ENCODE peak calls at places on chromosomes 5 and 9, in five cellular contexts. One of them, this sample, is unnamed.

GRCh38 chr5:82885657-82886389 is 191.4 kb downstream of the TMEM167A start:
- DNase-seq in bronchial epithelial cell: peak; percentile 12
- DNase-seq in Calu3: peak; percentile 46
- DNase-seq in IMR-90: peak; percentile 20
- DNase-seq in mesenteric fat pad: no peak
- DNase-seq in this sample: no peak

GRCh38 chr9:112186695-112187094 is 11.6 kb upstream of the SUSD1 start:
- DNase-seq in mesenteric fat pad: no peak
- DNase-seq in IMR-90: no peak
- DNase-seq in Calu3: no peak
- DNase-seq in bronchial epithelial cell: peak; percentile 91
- DNase-seq in this sample: no peak

GRCh38 chr5:1847611-1848010 is 35.1 kb downstream of the IRX4 start:
- DNase-seq in IMR-90: no peak
- DNase-seq in bronchial epithelial cell: no peak
- DNase-seq in Calu3: no peak
- DNase-seq in mesenteric fat pad: no peak
- DNase-seq in this sample: no peak

GRCh38 chr5:163456029-163456589 is 3.8 kb downstream of the NUDCD2 start:
- DNase-seq in IMR-90: no peak
- DNase-seq in Calu3: no peak
- DNase-seq in bronchial epithelial cell: no peak
- DNase-seq in mesenteric fat pad: no peak
- DNase-seq in this sample: no peak

GRCh38 chr9:138049779-138050471 is 172.3 kb downstream of the CACNA1B start:
- DNase-seq in mesenteric fat pad: peak; percentile 82
- DNase-seq in bronchial epithelial cell: no peak
- DNase-seq in IMR-90: no peak
- DNase-seq in Calu3: no peak
- DNase-seq in this sample: no peak

GRCh38 chr5:56476487-56476856 is 243.3 kb upstream of the ANKRD55 start:
- DNase-seq in IMR-90: no peak
- DNase-seq in mesenteric fat pad: no peak
- DNase-seq in Calu3: no peak
- DNase-seq in bronchial epithelial cell: no peak
- DNase-seq in this sample: no peak

GRCh38 chr9:4108708-4109444 is 191.0 kb downstream of the GLIS3 start:
- DNase-seq in Calu3: no peak
- DNase-seq in mesenteric fat pad: no peak
- DNase-seq in IMR-90: no peak
- DNase-seq in bronchial epithelial cell: no peak
- DNase-seq in this sample: no peak

GRCh38 chr5:668299-668995 is 24.7 kb downstream of the TPPP start:
- DNase-seq in mesenteric fat pad: no peak
- DNase-seq in IMR-90: no peak
- DNase-seq in bronchial epithelial cell: no peak
- DNase-seq in Calu3: no peak
- DNase-seq in this sample: no peak

GRCh38 chr5:59746261-59746765 is 147.2 kb downstream of the PDE4D start:
- DNase-seq in mesenteric fat pad: no peak
- DNase-seq in IMR-90: peak; percentile 6
- DNase-seq in bronchial epithelial cell: peak; percentile 85
- DNase-seq in Calu3: no peak
- DNase-seq in this sample: peak; percentile 62

GRCh38 chr5:178271231-178271630 is 38.6 kb upstream of the PHYKPL start:
- DNase-seq in IMR-90: no peak
- DNase-seq in mesenteric fat pad: no peak
- DNase-seq in bronchial epithelial cell: no peak
- DNase-seq in Calu3: no peak
- DNase-seq in this sample: no peak

GRCh38 chr5:141870871-141871270 is 7.3 kb downstream of the PCDH1 start:
- DNase-seq in mesenteric fat pad: peak; percentile 82
- DNase-seq in Calu3: peak; percentile 60
- DNase-seq in bronchial epithelial cell: peak; percentile 72
- DNase-seq in IMR-90: no peak
- DNase-seq in this sample: no peak

GRCh38 chr9:124886866-124887492 is 25.0 kb downstream of the ARPC5L start:
- DNase-seq in bronchial epithelial cell: no peak
- DNase-seq in IMR-90: no peak
- DNase-seq in mesenteric fat pad: no peak
- DNase-seq in Calu3: no peak
- DNase-seq in this sample: no peak

GRCh38 chr9:4443439-4443838 is 46.8 kb upstream of the SLC1A1 start:
- DNase-seq in IMR-90: no peak
- DNase-seq in bronchial epithelial cell: no peak
- DNase-seq in mesenteric fat pad: no peak
- DNase-seq in Calu3: no peak
- DNase-seq in this sample: no peak

GRCh38 chr5:150322202-150322601 is 19.5 kb upstream of the ARSI start:
- DNase-seq in mesenteric fat pad: no peak
- DNase-seq in bronchial epithelial cell: peak; percentile 96
- DNase-seq in IMR-90: peak; percentile 87
- DNase-seq in Calu3: peak; percentile 56
- DNase-seq in this sample: peak; percentile 85

GRCh38 chr9:127661342-127661741 is 45.4 kb upstream of the CFAP157 start:
- DNase-seq in IMR-90: no peak
- DNase-seq in mesenteric fat pad: peak; percentile 51
- DNase-seq in Calu3: no peak
- DNase-seq in bronchial epithelial cell: no peak
- DNase-seq in this sample: no peak

GRCh38 chr9:79817469-79818004 is 245.8 kb downstream of the TLE4 start:
- DNase-seq in bronchial epithelial cell: no peak
- DNase-seq in IMR-90: no peak
- DNase-seq in Calu3: no peak
- DNase-seq in mesenteric fat pad: no peak
- DNase-seq in this sample: no peak

GRCh38 chr5:56039985-56040384 is 45.2 kb upstream of the IL6ST start:
- DNase-seq in bronchial epithelial cell: peak; percentile 12
- DNase-seq in IMR-90: peak; percentile 51
- DNase-seq in mesenteric fat pad: no peak
- DNase-seq in Calu3: no peak
- DNase-seq in this sample: no peak

GRCh38 chr9:36137392-36138004 is 965 bp downstream of the GLIPR2 start:
- DNase-seq in Calu3: no peak
- DNase-seq in mesenteric fat pad: peak; percentile 87
- DNase-seq in IMR-90: peak; percentile 38
- DNase-seq in bronchial epithelial cell: no peak
- DNase-seq in this sample: peak; percentile 13

GRCh38 chr5:135372654-135373381 is 26.2 kb downstream of the MACROH2A1 start:
- DNase-seq in IMR-90: no peak
- DNase-seq in mesenteric fat pad: no peak
- DNase-seq in Calu3: no peak
- DNase-seq in bronchial epithelial cell: no peak
- DNase-seq in this sample: no peak

GRCh38 chr5:6540111-6540830 is 91.6 kb downstream of the UBE2QL1 start:
- DNase-seq in bronchial epithelial cell: no peak
- DNase-seq in mesenteric fat pad: no peak
- DNase-seq in Calu3: no peak
- DNase-seq in IMR-90: peak; percentile 56
- DNase-seq in this sample: peak; percentile 8

GRCh38 chr9:130940693-130941576 is 1.9 kb upstream of the FIBCD1 start:
- DNase-seq in IMR-90: peak; percentile 15
- DNase-seq in bronchial epithelial cell: peak; percentile 83
- DNase-seq in Calu3: peak; percentile 90
- DNase-seq in mesenteric fat pad: no peak
- DNase-seq in this sample: no peak

GRCh38 chr9:71910602-71911060 is 362 bp downstream of the ABHD17B start:
- DNase-seq in Calu3: no peak
- DNase-seq in mesenteric fat pad: no peak
- DNase-seq in bronchial epithelial cell: no peak
- DNase-seq in IMR-90: no peak
- DNase-seq in this sample: no peak

GRCh38 chr9:4272141-4272540 is 27.7 kb downstream of the GLIS3 start:
- DNase-seq in IMR-90: no peak
- DNase-seq in bronchial epithelial cell: no peak
- DNase-seq in Calu3: no peak
- DNase-seq in mesenteric fat pad: no peak
- DNase-seq in this sample: no peak

GRCh38 chr9:124014355-124015026 is 2.9 kb downstream of the LHX2 start:
- DNase-seq in Calu3: no peak
- DNase-seq in IMR-90: no peak
- DNase-seq in bronchial epithelial cell: no peak
- DNase-seq in mesenteric fat pad: no peak
- DNase-seq in this sample: no peak

GRCh38 chr9:128099932-128100491 is 27.5 kb downstream of the PTGES2 start:
- DNase-seq in IMR-90: no peak
- DNase-seq in mesenteric fat pad: no peak
- DNase-seq in Calu3: no peak
- DNase-seq in bronchial epithelial cell: no peak
- DNase-seq in this sample: no peak